ENCODE peak calls at places on chromosomes 12 and 14, in four cellular contexts. U is PC-3; Y is mucosa of descending colon; T is activated CD8-positive, alpha-beta T cell treated with anti-CD3 and anti-CD28 coated beads for 36 hours. N is an unnamed sample.

GRCh38 chr12:96034631-96035282 is 630 bp downstream of the LTA4H start:
- ATAC-seq in U (peak), T (no peak), Y (peak), N (no peak)

GRCh38 chr14:76705214-76705613 is 56.1 kb upstream of the VASH1 start:
- ATAC-seq in U (no peak), T (no peak), Y (no peak), N (peak)

GRCh38 chr12:38695057-38695456 is 210.3 kb downstream of the CPNE8 start:
- ATAC-seq in Y (no peak), U (no peak), T (no peak), N (no peak)

GRCh38 chr14:62759796-62760195 is 285.5 kb downstream of the KCNH5 start:
- ATAC-seq in U (no peak), T (no peak), Y (no peak), N (no peak)

GRCh38 chr12:31773867-31774266 is 45.0 kb upstream of the AMN1 start:
- ATAC-seq in U (no peak), Y (peak), T (peak), N (no peak)

GRCh38 chr12:85866929-85867776 is 6.9 kb upstream of the NTS start:
- ATAC-seq in U (peak), T (peak), Y (peak), N (no peak)

GRCh38 chr14:100341301-100342031 is 18.3 kb downstream of the SLC25A47 start:
- ATAC-seq in Y (peak), T (peak), U (peak), N (peak)

GRCh38 chr12:131074221-131075083 is 120.7 kb downstream of the ADGRD1 start:
- ATAC-seq in Y (peak), T (peak), U (no peak), N (peak)

GRCh38 chr12:68234140-68234539 is 8.5 kb upstream of the IL26 start:
- ATAC-seq in U (no peak), T (peak), Y (no peak), N (peak)

GRCh38 chr12:88509347-88509746 is 70.9 kb downstream of the KITLG start:
- ATAC-seq in Y (no peak), T (no peak), U (no peak), N (no peak)

GRCh38 chr12:109131522-109132050 is 15.2 kb downstream of the ACACB start:
- ATAC-seq in U (no peak), Y (peak), T (no peak), N (no peak)

GRCh38 chr14:50013198-50013918 is 103.0 kb downstream of the VCPKMT start:
- ATAC-seq in Y (peak), T (peak), U (peak), N (peak)

GRCh38 chr12:109563291-109564284 is 9.7 kb downstream of the MMAB start:
- ATAC-seq in U (no peak), T (no peak), Y (no peak), N (no peak)

GRCh38 chr12:95796225-95796981 is 5.8 kb upstream of the NTN4 start:
- ATAC-seq in T (no peak), Y (peak), U (peak), N (peak)

GRCh38 chr12:2773199-2773875 is 21.4 kb upstream of the FKBP4 start:
- ATAC-seq in T (no peak), Y (no peak), U (no peak), N (no peak)

GRCh38 chr12:122533841-122534240 is 6.8 kb downstream of the KNTC1 start:
- ATAC-seq in U (no peak), T (no peak), Y (no peak), N (no peak)

GRCh38 chr12:112022241-112023016 is 9.2 kb downstream of the ERP29 start:
- ATAC-seq in Y (peak), U (no peak), T (no peak), N (no peak)

GRCh38 chr12:131908082-131908715 is 13.8 kb downstream of the ULK1 start:
- ATAC-seq in T (no peak), Y (no peak), U (no peak), N (no peak)

GRCh38 chr12:28164644-28165313 is 25.5 kb upstream of the CCDC91 start:
- ATAC-seq in U (no peak), T (no peak), Y (peak), N (no peak)

GRCh38 chr12:21561158-21561557 is 35.1 kb downstream of the SPX start:
- ATAC-seq in T (peak), Y (no peak), U (no peak), N (peak)

GRCh38 chr12:132433641-132434395 is 56.1 kb upstream of the FBRSL1 start:
- ATAC-seq in Y (peak), U (peak), T (no peak), N (no peak)

GRCh38 chr12:110002691-110003515 is 3.7 kb downstream of the ANKRD13A start:
- ATAC-seq in U (no peak), T (no peak), Y (peak), N (no peak)

GRCh38 chr12:14994610-14995009 is 21.8 kb downstream of the PDE6H start:
- ATAC-seq in U (no peak), T (no peak), Y (no peak), N (no peak)

GRCh38 chr14:75459099-75459741 is 31.4 kb downstream of the JDP2 start:
- ATAC-seq in U (no peak), T (no peak), Y (peak), N (no peak)

GRCh38 chr12:64577046-64577445 is 33.2 kb upstream of the RASSF3 start:
- ATAC-seq in Y (no peak), T (no peak), U (no peak), N (no peak)